ENCODE peak calls at places on chromosomes 7 and 10, in five cellular contexts. G is NCI-H748 treated with DMSO at 0.1 percent for 48 hours; W is COLO829; A is GM04504; I is activated CD4-positive, alpha-beta T cell treated with anti-CD3 and anti-CD28 coated beads, Interleukin-2, amount 10 ng/mL, durations not matched to agents 7 days and 5 days. S is an unnamed sample.

GRCh38 chr7:101237206-101238067 is at the start of gene CLDN15:
- DNase-seq in G (no peak), W (no peak), A (no peak), I (no peak), S (no peak)

GRCh38 chr10:113047963-113048781 is 98.1 kb downstream of the TCF7L2 start:
- DNase-seq in G (no peak), W (no peak), A (no peak), I (no peak), S (no peak)

GRCh38 chr7:37732253-37732652 is 48.7 kb downstream of the GPR141 start:
- DNase-seq in G (peak), W (no peak), A (peak), I (peak), S (no peak)

GRCh38 chr10:29783211-29783947 is 148.6 kb upstream of the SVIL start:
- DNase-seq in G (no peak), W (no peak), A (no peak), I (no peak), S (no peak)

GRCh38 chr10:129525408-129525807 is 58.4 kb downstream of the MGMT start:
- DNase-seq in G (no peak), W (no peak), A (peak), I (no peak), S (peak)

GRCh38 chr7:56046728-56047445 is 4.4 kb downstream of the PSPH start:
- DNase-seq in G (no peak), W (no peak), A (peak), I (no peak), S (no peak)

GRCh38 chr7:151225948-151226510 is 976 bp downstream of the ABCF2 start:
- DNase-seq in G (no peak), W (no peak), A (no peak), I (no peak), S (no peak)

GRCh38 chr10:87860156-87860795 is 3.1 kb downstream of the KLLN start:
- DNase-seq in G (peak), W (peak), A (peak), I (peak), S (no peak)

GRCh38 chr10:86306628-86307278 is 59.8 kb downstream of the GRID1 start:
- DNase-seq in G (no peak), W (no peak), A (no peak), I (peak), S (no peak)

GRCh38 chr7:129489491-129489890 is 12.8 kb upstream of the SMKR1 start:
- DNase-seq in G (no peak), W (no peak), A (peak), I (no peak), S (no peak)

GRCh38 chr7:46811529-46811928 is 770.4 kb downstream of the TNS3 start:
- DNase-seq in G (no peak), W (peak), A (peak), I (no peak), S (peak)

GRCh38 chr10:122462533-122463465 is 1.4 kb downstream of the HTRA1 start:
- DNase-seq in G (no peak), W (no peak), A (no peak), I (no peak), S (no peak)

GRCh38 chr7:51366930-51367613 is 50.5 kb upstream of the COBL start:
- DNase-seq in G (peak), W (peak), A (peak), I (peak), S (no peak)

GRCh38 chr7:75536491-75536890 is 44.4 kb downstream of the SPDYE5 start:
- DNase-seq in G (no peak), W (no peak), A (no peak), I (no peak), S (no peak)

GRCh38 chr10:26437637-26438461 is at the start of gene APBB1IP:
- DNase-seq in G (no peak), W (no peak), A (no peak), I (peak), S (no peak)

GRCh38 chr7:19056305-19056704 is 61.1 kb downstream of the TWIST1 start:
- DNase-seq in G (no peak), W (no peak), A (no peak), I (no peak), S (no peak)

GRCh38 chr7:66069732-66070131 is 5.9 kb upstream of the ASL start:
- DNase-seq in G (no peak), W (no peak), A (no peak), I (no peak), S (no peak)

GRCh38 chr7:122299624-122299934 is 5.0 kb downstream of the FEZF1 start:
- DNase-seq in G (no peak), W (no peak), A (no peak), I (no peak), S (no peak)

GRCh38 chr7:22762866-22763265 is 35.9 kb downstream of the IL6 start:
- DNase-seq in G (no peak), W (no peak), A (no peak), I (no peak), S (no peak)